ENCODE peak calls at places on chromosomes 1 and 21, in nine cellular contexts. One of them, this sample, is unnamed.
A peak's percentile ranks its signal among the peaks of the same experiment; 100 is the strongest.

GRCh38 chr1:198258491-198258890 is 101.7 kb downstream of the NEK7 start:
- DNase-seq in NB4: no peak
- DNase-seq in NCI-H82: no peak
- DNase-seq in lung: no peak
- DNase-seq in naive thymus-derived CD4-positive, alpha-beta T cell: no peak
- DNase-seq in fibroblast of the conjunctiva: no peak
- DNase-seq in A549: no peak
- DNase-seq in NCI-H2081: no peak
- DNase-seq in stimulated activated CD4-positive, alpha-beta T cell treated with anti-CD3 and anti-CD28 coated beads, Interleukin-1b, Interleukin-23, amount 100 ng/mL, for 1 hour: no peak
- DNase-seq in this sample: no peak

GRCh38 chr1:185694081-185694480 is 40.1 kb upstream of the HMCN1 start:
- DNase-seq in NB4: peak; percentile 26
- DNase-seq in NCI-H82: no peak
- DNase-seq in lung: no peak
- DNase-seq in naive thymus-derived CD4-positive, alpha-beta T cell: peak; percentile 25
- DNase-seq in fibroblast of the conjunctiva: no peak
- DNase-seq in A549: no peak
- DNase-seq in NCI-H2081: no peak
- DNase-seq in stimulated activated CD4-positive, alpha-beta T cell treated with anti-CD3 and anti-CD28 coated beads, Interleukin-1b, Interleukin-23, amount 100 ng/mL, for 1 hour: no peak
- DNase-seq in this sample: no peak

GRCh38 chr1:226475112-226475511 is 67.2 kb upstream of the PARP1 start:
- DNase-seq in NB4: peak; percentile 79
- DNase-seq in NCI-H82: peak; percentile 87
- DNase-seq in lung: no peak
- DNase-seq in naive thymus-derived CD4-positive, alpha-beta T cell: no peak
- DNase-seq in fibroblast of the conjunctiva: no peak
- DNase-seq in A549: no peak
- DNase-seq in NCI-H2081: peak; percentile 10
- DNase-seq in stimulated activated CD4-positive, alpha-beta T cell treated with anti-CD3 and anti-CD28 coated beads, Interleukin-1b, Interleukin-23, amount 100 ng/mL, for 1 hour: no peak
- DNase-seq in this sample: no peak

GRCh38 chr1:155929057-155929456 is 5.2 kb downstream of the KHDC4 start:
- DNase-seq in NB4: no peak
- DNase-seq in NCI-H82: no peak
- DNase-seq in lung: no peak
- DNase-seq in naive thymus-derived CD4-positive, alpha-beta T cell: no peak
- DNase-seq in fibroblast of the conjunctiva: no peak
- DNase-seq in A549: no peak
- DNase-seq in NCI-H2081: no peak
- DNase-seq in stimulated activated CD4-positive, alpha-beta T cell treated with anti-CD3 and anti-CD28 coated beads, Interleukin-1b, Interleukin-23, amount 100 ng/mL, for 1 hour: no peak
- DNase-seq in this sample: no peak

GRCh38 chr1:55275151-55275748 is 60.1 kb upstream of the USP24 start:
- DNase-seq in NB4: no peak
- DNase-seq in NCI-H82: peak; percentile 17
- DNase-seq in lung: no peak
- DNase-seq in naive thymus-derived CD4-positive, alpha-beta T cell: no peak
- DNase-seq in fibroblast of the conjunctiva: no peak
- DNase-seq in A549: no peak
- DNase-seq in NCI-H2081: no peak
- DNase-seq in stimulated activated CD4-positive, alpha-beta T cell treated with anti-CD3 and anti-CD28 coated beads, Interleukin-1b, Interleukin-23, amount 100 ng/mL, for 1 hour: no peak
- DNase-seq in this sample: no peak

GRCh38 chr1:98046031-98046641 is 125.3 kb upstream of the DPYD start:
- DNase-seq in NB4: no peak
- DNase-seq in NCI-H82: peak; percentile 77
- DNase-seq in lung: no peak
- DNase-seq in naive thymus-derived CD4-positive, alpha-beta T cell: no peak
- DNase-seq in fibroblast of the conjunctiva: no peak
- DNase-seq in A549: no peak
- DNase-seq in NCI-H2081: peak; percentile 19
- DNase-seq in stimulated activated CD4-positive, alpha-beta T cell treated with anti-CD3 and anti-CD28 coated beads, Interleukin-1b, Interleukin-23, amount 100 ng/mL, for 1 hour: no peak
- DNase-seq in this sample: no peak

GRCh38 chr1:68178821-68179490 is 53.4 kb downstream of the WLS start:
- DNase-seq in NB4: no peak
- DNase-seq in NCI-H82: no peak
- DNase-seq in lung: no peak
- DNase-seq in naive thymus-derived CD4-positive, alpha-beta T cell: no peak
- DNase-seq in fibroblast of the conjunctiva: no peak
- DNase-seq in A549: no peak
- DNase-seq in NCI-H2081: no peak
- DNase-seq in stimulated activated CD4-positive, alpha-beta T cell treated with anti-CD3 and anti-CD28 coated beads, Interleukin-1b, Interleukin-23, amount 100 ng/mL, for 1 hour: no peak
- DNase-seq in this sample: no peak

GRCh38 chr1:160821627-160822026 is 25.7 kb downstream of the LY9 start:
- DNase-seq in NB4: peak; percentile 16
- DNase-seq in NCI-H82: peak; percentile 12
- DNase-seq in lung: no peak
- DNase-seq in naive thymus-derived CD4-positive, alpha-beta T cell: no peak
- DNase-seq in fibroblast of the conjunctiva: no peak
- DNase-seq in A549: no peak
- DNase-seq in NCI-H2081: no peak
- DNase-seq in stimulated activated CD4-positive, alpha-beta T cell treated with anti-CD3 and anti-CD28 coated beads, Interleukin-1b, Interleukin-23, amount 100 ng/mL, for 1 hour: no peak
- DNase-seq in this sample: no peak

GRCh38 chr1:29450591-29450990 is 214.3 kb downstream of the PTPRU start:
- DNase-seq in NB4: no peak
- DNase-seq in NCI-H82: no peak
- DNase-seq in lung: no peak
- DNase-seq in naive thymus-derived CD4-positive, alpha-beta T cell: no peak
- DNase-seq in fibroblast of the conjunctiva: no peak
- DNase-seq in A549: no peak
- DNase-seq in NCI-H2081: no peak
- DNase-seq in stimulated activated CD4-positive, alpha-beta T cell treated with anti-CD3 and anti-CD28 coated beads, Interleukin-1b, Interleukin-23, amount 100 ng/mL, for 1 hour: no peak
- DNase-seq in this sample: no peak

GRCh38 chr1:204446413-204447111 is 34.9 kb upstream of the PPP1R15B start:
- DNase-seq in NB4: peak; percentile 83
- DNase-seq in NCI-H82: peak; percentile 100
- DNase-seq in lung: peak; percentile 70
- DNase-seq in naive thymus-derived CD4-positive, alpha-beta T cell: peak; percentile 77
- DNase-seq in fibroblast of the conjunctiva: no peak
- DNase-seq in A549: peak; percentile 81
- DNase-seq in NCI-H2081: peak; percentile 83
- DNase-seq in stimulated activated CD4-positive, alpha-beta T cell treated with anti-CD3 and anti-CD28 coated beads, Interleukin-1b, Interleukin-23, amount 100 ng/mL, for 1 hour: peak; percentile 54
- DNase-seq in this sample: no peak

GRCh38 chr1:227899141-227899819 is 48.5 kb downstream of the WNT9A start:
- DNase-seq in NB4: no peak
- DNase-seq in NCI-H82: no peak
- DNase-seq in lung: no peak
- DNase-seq in naive thymus-derived CD4-positive, alpha-beta T cell: no peak
- DNase-seq in fibroblast of the conjunctiva: no peak
- DNase-seq in A549: no peak
- DNase-seq in NCI-H2081: no peak
- DNase-seq in stimulated activated CD4-positive, alpha-beta T cell treated with anti-CD3 and anti-CD28 coated beads, Interleukin-1b, Interleukin-23, amount 100 ng/mL, for 1 hour: no peak
- DNase-seq in this sample: no peak

GRCh38 chr1:230286166-230286889 is 139.8 kb downstream of the PGBD5 start:
- DNase-seq in NB4: no peak
- DNase-seq in NCI-H82: peak; percentile 22
- DNase-seq in lung: no peak
- DNase-seq in naive thymus-derived CD4-positive, alpha-beta T cell: no peak
- DNase-seq in fibroblast of the conjunctiva: no peak
- DNase-seq in A549: no peak
- DNase-seq in NCI-H2081: no peak
- DNase-seq in stimulated activated CD4-positive, alpha-beta T cell treated with anti-CD3 and anti-CD28 coated beads, Interleukin-1b, Interleukin-23, amount 100 ng/mL, for 1 hour: no peak
- DNase-seq in this sample: no peak

GRCh38 chr1:53116933-53117332 is 25.5 kb downstream of the SLC1A7 start:
- DNase-seq in NB4: no peak
- DNase-seq in NCI-H82: peak; percentile 62
- DNase-seq in lung: no peak
- DNase-seq in naive thymus-derived CD4-positive, alpha-beta T cell: no peak
- DNase-seq in fibroblast of the conjunctiva: no peak
- DNase-seq in A549: no peak
- DNase-seq in NCI-H2081: no peak
- DNase-seq in stimulated activated CD4-positive, alpha-beta T cell treated with anti-CD3 and anti-CD28 coated beads, Interleukin-1b, Interleukin-23, amount 100 ng/mL, for 1 hour: no peak
- DNase-seq in this sample: no peak

GRCh38 chr21:37072239-37072987 is 458 bp downstream of the PIGP start:
- DNase-seq in NB4: no peak
- DNase-seq in NCI-H82: peak; percentile 91
- DNase-seq in lung: no peak
- DNase-seq in naive thymus-derived CD4-positive, alpha-beta T cell: no peak
- DNase-seq in fibroblast of the conjunctiva: peak; percentile 76
- DNase-seq in A549: peak; percentile 25
- DNase-seq in NCI-H2081: peak; percentile 81
- DNase-seq in stimulated activated CD4-positive, alpha-beta T cell treated with anti-CD3 and anti-CD28 coated beads, Interleukin-1b, Interleukin-23, amount 100 ng/mL, for 1 hour: peak; percentile 27
- DNase-seq in this sample: no peak

GRCh38 chr1:78340006-78340405 is 150.8 kb upstream of the PTGFR start:
- DNase-seq in NB4: no peak
- DNase-seq in NCI-H82: no peak
- DNase-seq in lung: no peak
- DNase-seq in naive thymus-derived CD4-positive, alpha-beta T cell: no peak
- DNase-seq in fibroblast of the conjunctiva: peak; percentile 69
- DNase-seq in A549: no peak
- DNase-seq in NCI-H2081: no peak
- DNase-seq in stimulated activated CD4-positive, alpha-beta T cell treated with anti-CD3 and anti-CD28 coated beads, Interleukin-1b, Interleukin-23, amount 100 ng/mL, for 1 hour: no peak
- DNase-seq in this sample: peak; percentile 20

GRCh38 chr1:25472494-25472893 is 41.8 kb downstream of the MACO1 start:
- DNase-seq in NB4: no peak
- DNase-seq in NCI-H82: no peak
- DNase-seq in lung: no peak
- DNase-seq in naive thymus-derived CD4-positive, alpha-beta T cell: no peak
- DNase-seq in fibroblast of the conjunctiva: no peak
- DNase-seq in A549: no peak
- DNase-seq in NCI-H2081: no peak
- DNase-seq in stimulated activated CD4-positive, alpha-beta T cell treated with anti-CD3 and anti-CD28 coated beads, Interleukin-1b, Interleukin-23, amount 100 ng/mL, for 1 hour: no peak
- DNase-seq in this sample: no peak

GRCh38 chr1:240091614-240092300 is at the start of gene FMN2:
- DNase-seq in NB4: no peak
- DNase-seq in NCI-H82: peak; percentile 95
- DNase-seq in lung: no peak
- DNase-seq in naive thymus-derived CD4-positive, alpha-beta T cell: no peak
- DNase-seq in fibroblast of the conjunctiva: no peak
- DNase-seq in A549: peak; percentile 73
- DNase-seq in NCI-H2081: peak; percentile 90
- DNase-seq in stimulated activated CD4-positive, alpha-beta T cell treated with anti-CD3 and anti-CD28 coated beads, Interleukin-1b, Interleukin-23, amount 100 ng/mL, for 1 hour: no peak
- DNase-seq in this sample: no peak

This sample was measured in AG04450.